ENCODE peak calls at places on chromosomes 2 and 18, in eight cellular contexts. W is heart right ventricle, B is cardiac muscle cell, U is MM.1S, X is tibial artery, H is heart left ventricle, L is left ventricle myocardium inferior, Q is esophagus squamous epithelium. O is an unnamed sample. For H3K4me1, the result is how much of the 10 kb centered on the place peaks cover.

GRCh38 chr2:172179045-172179742 is 76.5 kb upstream of the DLX2 start:
- DNase-seq in L (no peak), X (no peak), Q (no peak), H (no peak), W (no peak), U (no peak), B (no peak), O (no peak)

GRCh38 chr2:75431276-75431675 is 129.5 kb downstream of the EVA1A start:
- DNase-seq in L (no peak), B (no peak), U (no peak), W (no peak), H (no peak), Q (no peak), X (no peak), O (no peak)

GRCh38 chr2:38215993-38216392 is 140.0 kb upstream of the CYP1B1 start:
- DNase-seq in U (no peak), W (no peak), B (no peak), Q (no peak), H (no peak), L (no peak), X (no peak), O (no peak)

GRCh38 chr18:29652797-29653196 is 1389.7 kb downstream of the DSC3 start:
- DNase-seq in B (no peak), H (no peak), L (no peak), X (no peak), U (no peak), Q (no peak), W (no peak), O (no peak)

GRCh38 chr2:23632831-23633395 is 247.9 kb downstream of the KLHL29 start:
- DNase-seq in W (no peak), H (no peak), Q (no peak), X (no peak), B (no peak), L (no peak), U (no peak), O (no peak)

GRCh38 chr2:104240984-104241383 is 612.9 kb upstream of the POU3F3 start:
- DNase-seq in H (no peak), L (no peak), B (no peak), Q (no peak), X (no peak), U (no peak), W (no peak), O (no peak)

GRCh38 chr2:43519711-43520221 is 76.1 kb downstream of the THADA start:
- DNase-seq in Q (no peak), W (no peak), B (no peak), U (no peak), X (no peak), H (no peak), L (no peak), O (no peak)

GRCh38 chr18:41917199-41917598 is 37.8 kb upstream of the PIK3C3 start:
- DNase-seq in Q (no peak), W (no peak), U (no peak), H (no peak), B (no peak), L (no peak), X (no peak), O (no peak)

GRCh38 chr2:47274780-47275117 is 119.6 kb upstream of the STPG4 start:
- DNase-seq in L (no peak), B (no peak), Q (no peak), U (no peak), X (no peak), W (no peak), H (no peak), O (no peak)

GRCh38 chr18:2971741-2972552 is 41.0 kb downstream of the LPIN2 start:
- DNase-seq in Q (no peak), H (peak), W (peak), L (peak), B (no peak), X (no peak), U (no peak), O (peak)
- H3K4me1 ChIP-seq in Q (under half), H (half or more), W (half or more), L (half or more), B (half or more), X (under half), U (under half), O (half or more)

GRCh38 chr2:241958818-241959545 is 89.5 kb downstream of the RTP5 start:
- DNase-seq in X (peak), B (no peak), H (no peak), L (no peak), W (no peak), U (no peak), Q (no peak), O (no peak)

GRCh38 chr2:241964133-241964532 is 94.6 kb downstream of the RTP5 start:
- DNase-seq in B (peak), H (no peak), L (no peak), U (no peak), Q (no peak), X (peak), W (no peak), O (no peak)

GRCh38 chr2:241959751-241960269 is 90.3 kb downstream of the RTP5 start:
- DNase-seq in Q (no peak), L (no peak), B (no peak), H (no peak), U (no peak), W (no peak), X (no peak), O (no peak)

GRCh38 chr2:241963223-241963622 is 93.7 kb downstream of the RTP5 start:
- DNase-seq in W (no peak), X (no peak), B (no peak), L (no peak), H (no peak), Q (no peak), U (no peak), O (no peak)

GRCh38 chr2:241961454-241961853 is 91.9 kb downstream of the RTP5 start:
- DNase-seq in B (no peak), W (no peak), Q (no peak), X (peak), U (no peak), L (no peak), H (no peak), O (no peak)
- H3K4me3 ChIP-seq in B (no peak), W (no peak), Q (no peak), X (no peak), U (no peak), L (no peak), H (no peak), O (no peak)

GRCh38 chr2:39434233-39434897 is 2.7 kb downstream of the MAP4K3 start:
- DNase-seq in B (no peak), L (no peak), X (no peak), U (no peak), W (no peak), H (no peak), Q (no peak), O (no peak)

GRCh38 chr2:39435974-39436591 is 1.0 kb downstream of the MAP4K3 start:
- DNase-seq in U (peak), X (no peak), B (peak), H (peak), Q (no peak), W (no peak), L (no peak), O (no peak)

GRCh38 chr2:39435254-39435653 is 1.8 kb downstream of the MAP4K3 start:
- DNase-seq in B (peak), X (no peak), Q (no peak), H (no peak), W (no peak), U (no peak), L (no peak), O (no peak)

GRCh38 chr2:39436592-39437521 is at the start of gene MAP4K3:
- DNase-seq in L (peak), H (peak), W (peak), Q (peak), X (peak), B (peak), U (peak), O (peak)

GRCh38 chr2:39437522-39438296 is 624 bp upstream of the MAP4K3 start:
- DNase-seq in H (peak), B (no peak), X (peak), U (peak), Q (no peak), L (peak), W (peak), O (peak)
- H3K4me1 ChIP-seq in H (half or more), B (under half), X (under half), U (under half), Q (under half), L (half or more), W (half or more), O (under half)

DNA sequence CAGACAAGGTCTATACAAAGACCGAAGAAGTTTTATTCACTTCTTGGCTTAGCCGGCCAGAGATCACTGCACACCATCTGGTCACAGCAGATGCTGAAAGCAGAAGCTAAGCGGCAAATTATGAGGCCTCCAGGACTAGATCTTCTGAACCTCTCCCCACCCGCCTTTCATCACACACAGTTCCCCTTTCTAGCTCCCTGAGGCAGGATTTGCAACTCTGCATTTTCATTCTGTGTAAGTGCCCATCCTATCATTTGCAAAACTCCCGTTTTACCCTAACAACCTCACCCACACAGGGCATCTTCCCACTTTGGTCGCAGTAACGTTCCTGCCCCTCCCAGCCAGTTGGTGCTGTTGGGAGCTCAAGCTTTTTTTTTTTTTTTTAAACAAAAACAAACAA is 3.1 kb upstream of the MOB1A start:
- DNase-seq in H (peak), B (no peak), W (no peak), U (peak), X (no peak), L (no peak), Q (no peak), O (no peak)
- H3K4me3 ChIP-seq in H (no peak), B (no peak), W (no peak), U (peak), X (no peak), L (no peak), Q (no peak), O (no peak)

DNA sequence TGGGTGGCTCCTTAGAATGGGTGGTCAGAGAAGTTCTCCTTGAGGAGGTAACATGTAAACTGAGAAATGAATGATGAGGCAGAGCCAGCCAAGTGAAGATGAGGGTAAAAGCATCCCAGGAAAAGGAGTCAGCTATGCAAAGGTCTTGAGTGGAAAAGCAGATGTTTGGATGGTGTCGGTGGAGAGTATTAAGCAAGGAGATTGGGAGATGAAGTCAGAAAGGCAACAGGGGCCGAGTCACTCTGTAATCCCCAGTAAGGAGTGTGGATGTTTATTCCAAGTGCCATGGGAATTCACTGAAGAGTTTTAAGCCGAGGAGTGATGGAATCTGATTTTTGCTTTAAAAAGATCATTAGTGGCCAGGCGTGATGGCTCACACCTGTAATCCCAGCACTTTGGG is 3.4 kb upstream of the STAMBP start:
- DNase-seq in U (no peak), X (no peak), W (no peak), H (no peak), L (no peak), Q (no peak), B (no peak), O (no peak)
- H3K4me1 ChIP-seq in U (under half), X (under half), W (under half), H (under half), L (under half), Q (under half), B (under half), O (under half)